ENCODE peak calls at places on chromosome 7, in ten cellular contexts. A is CD4-positive, alpha-beta T cell; L is RWPE2; I is activated CD8-positive, alpha-beta T cell treated with anti-CD3 and anti-CD28 coated beads for 36 hours; Q is mucosa of descending colon; K is GM23338; S is RWPE1; E is fibroblast of the aortic adventitia; X is transverse colon; N is stomach. J is an unnamed sample.

GRCh38 chr7:93279541-93279940 is 47.4 kb downstream of the VPS50 start:
- DNase-seq in A (no peak), L (no peak), I (no peak), Q (no peak), K (no peak), S (no peak), E (no peak), X (no peak), N (no peak), J (no peak)

GRCh38 chr7:16203065-16203464 is 218.3 kb downstream of the CRPPA start:
- DNase-seq in A (no peak), L (no peak), I (no peak), Q (peak), K (no peak), S (peak), E (no peak), X (peak), N (no peak), J (no peak)

GRCh38 chr7:94003446-94004023 is 620 bp downstream of the BET1 start:
- DNase-seq in A (no peak), L (no peak), I (peak), Q (peak), K (peak), S (peak), E (peak), X (no peak), N (no peak), J (no peak)

GRCh38 chr7:151436446-151437162 is 3.3 kb downstream of the CRYGN start:
- DNase-seq in A (no peak), L (no peak), I (no peak), Q (no peak), K (no peak), S (no peak), E (peak), X (no peak), N (no peak), J (no peak)

GRCh38 chr7:140506788-140507464 is 27.6 kb upstream of the MKRN1 start:
- DNase-seq in A (no peak), L (no peak), I (no peak), Q (no peak), K (peak), S (no peak), E (peak), X (peak), N (no peak), J (no peak)

GRCh38 chr7:41199136-41199535 is 503.8 kb downstream of the INHBA start:
- DNase-seq in A (no peak), L (no peak), I (no peak), Q (no peak), K (no peak), S (no peak), E (no peak), X (no peak), N (no peak), J (no peak)

GRCh38 chr7:73831656-73832579 is 1.1 kb downstream of the CLDN4 start:
- DNase-seq in A (no peak), L (peak), I (no peak), Q (peak), K (peak), S (peak), E (no peak), X (peak), N (peak), J (no peak)

GRCh38 chr7:142485617-142486226 is 227.9 kb upstream of the PRSS58 start:
- DNase-seq in A (no peak), L (no peak), I (peak), Q (no peak), K (peak), S (no peak), E (no peak), X (no peak), N (no peak), J (no peak)

GRCh38 chr7:42348627-42349026 is 111.6 kb upstream of the GLI3 start:
- DNase-seq in A (no peak), L (no peak), I (no peak), Q (no peak), K (no peak), S (no peak), E (no peak), X (no peak), N (no peak), J (no peak)

GRCh38 chr7:153276394-153276793 is 516.8 kb downstream of the ACTR3B start:
- DNase-seq in A (no peak), L (no peak), I (no peak), Q (no peak), K (peak), S (no peak), E (no peak), X (no peak), N (no peak), J (no peak)

GRCh38 chr7:39536926-39537325 is 29.3 kb upstream of the YAE1 start:
- DNase-seq in A (no peak), L (no peak), I (no peak), Q (no peak), K (no peak), S (no peak), E (peak), X (no peak), N (no peak), J (no peak)

GRCh38 chr7:128915271-128915819 is 4.8 kb upstream of the KCP start:
- DNase-seq in A (no peak), L (peak), I (no peak), Q (no peak), K (peak), S (no peak), E (no peak), X (no peak), N (no peak), J (no peak)

GRCh38 chr7:105399043-105399725 is 10.5 kb upstream of the SRPK2 start:
- DNase-seq in A (no peak), L (no peak), I (no peak), Q (no peak), K (peak), S (no peak), E (peak), X (no peak), N (no peak), J (no peak)

GRCh38 chr7:128166603-128167315 is 74.3 kb upstream of the LEP start:
- DNase-seq in A (no peak), L (no peak), I (peak), Q (no peak), K (peak), S (peak), E (no peak), X (no peak), N (no peak), J (no peak)

GRCh38 chr7:106050002-106050742 is 61.9 kb downstream of the SYPL1 start:
- DNase-seq in A (no peak), L (no peak), I (no peak), Q (no peak), K (no peak), S (peak), E (peak), X (no peak), N (no peak), J (no peak)

GRCh38 chr7:20241491-20242261 is 24.5 kb upstream of the MACC1 start:
- DNase-seq in A (no peak), L (no peak), I (no peak), Q (no peak), K (no peak), S (peak), E (peak), X (no peak), N (no peak), J (no peak)

GRCh38 chr7:74656421-74656910 is 1.1 kb upstream of the GTF2I start:
- DNase-seq in A (peak), L (no peak), I (peak), Q (peak), K (peak), S (no peak), E (peak), X (peak), N (peak), J (no peak)

GRCh38 chr7:106984034-106984433 is 60.5 kb upstream of the PRKAR2B start:
- DNase-seq in A (no peak), L (no peak), I (no peak), Q (no peak), K (no peak), S (no peak), E (no peak), X (no peak), N (no peak), J (no peak)

GRCh38 chr7:86328801-86329433 is 314.8 kb upstream of the GRM3 start:
- DNase-seq in A (no peak), L (no peak), I (no peak), Q (no peak), K (peak), S (no peak), E (no peak), X (no peak), N (no peak), J (no peak)

GRCh38 chr7:46011059-46011458 is 90.0 kb upstream of the IGFBP3 start:
- DNase-seq in A (no peak), L (no peak), I (no peak), Q (no peak), K (peak), S (no peak), E (no peak), X (no peak), N (no peak), J (no peak)
- TF ChIP-seq CTCF in A (no peak), L (no peak), I (no peak), Q (no peak), K (no peak), S (no peak), E (no peak), X (no peak), N (no peak), J (no peak)

DNA sequence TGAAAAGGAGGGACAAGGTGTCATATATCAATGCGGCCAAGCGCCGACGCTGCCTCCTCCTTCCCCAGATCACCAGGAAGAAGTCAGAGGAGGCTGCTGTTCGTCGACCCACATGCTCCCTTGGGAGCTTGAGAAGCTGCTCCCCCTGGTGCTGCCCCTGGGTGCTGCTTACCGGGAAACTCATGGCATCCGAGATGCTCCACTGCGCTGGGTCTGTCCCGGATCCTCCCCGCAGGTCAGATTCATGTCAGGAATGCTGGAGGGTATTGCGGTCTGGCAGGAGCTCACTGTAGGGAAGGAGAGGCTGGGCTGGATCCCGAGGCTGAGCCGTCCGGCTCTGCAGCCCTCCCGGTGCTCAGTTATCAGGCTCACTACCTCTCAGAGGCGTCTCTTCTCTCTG is 123.7 kb upstream of the FAM20C start:
- DNase-seq in A (no peak), L (no peak), I (no peak), Q (no peak), K (peak), S (no peak), E (no peak), X (no peak), N (no peak), J (no peak)
- TF ChIP-seq CTCF in A (no peak), L (no peak), I (no peak), Q (no peak), K (peak), S (no peak), E (no peak), X (no peak), N (no peak), J (no peak)

DNA sequence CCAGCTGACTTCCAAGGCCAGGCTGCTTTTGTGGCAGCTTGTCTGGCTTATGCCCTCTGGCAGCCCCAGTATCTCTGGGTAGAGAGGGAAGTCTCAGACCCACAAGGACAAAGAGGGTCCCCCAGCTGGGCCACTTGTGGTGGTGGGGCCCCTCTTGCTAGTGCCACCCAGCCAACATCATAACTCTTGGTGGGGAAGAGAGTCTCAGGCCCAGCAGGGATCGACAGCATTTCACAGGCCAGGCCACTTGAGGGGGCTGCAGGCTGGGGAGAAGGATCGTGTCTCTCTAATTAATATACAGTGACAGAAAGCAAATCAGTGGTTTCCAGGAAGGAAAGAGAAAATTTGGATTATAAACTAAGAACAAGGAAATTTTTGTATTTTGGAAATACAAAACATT is 76.0 kb downstream of the TYW1B start:
- DNase-seq in A (no peak), L (no peak), I (no peak), Q (no peak), K (peak), S (no peak), E (no peak), X (no peak), N (no peak), J (no peak)
- TF ChIP-seq CTCF in A (no peak), L (no peak), I (no peak), Q (no peak), K (peak), S (no peak), E (peak), X (no peak), N (no peak), J (no peak)

GRCh38 chr7:122310119-122311021 is 5.8 kb upstream of the FEZF1 start:
- DNase-seq in A (no peak), L (no peak), I (no peak), Q (no peak), K (peak), S (no peak), E (peak), X (no peak), N (no peak), J (no peak)
- TF ChIP-seq CTCF in A (no peak), L (no peak), I (no peak), Q (no peak), K (peak), S (no peak), E (no peak), X (no peak), N (no peak), J (no peak)

DNA sequence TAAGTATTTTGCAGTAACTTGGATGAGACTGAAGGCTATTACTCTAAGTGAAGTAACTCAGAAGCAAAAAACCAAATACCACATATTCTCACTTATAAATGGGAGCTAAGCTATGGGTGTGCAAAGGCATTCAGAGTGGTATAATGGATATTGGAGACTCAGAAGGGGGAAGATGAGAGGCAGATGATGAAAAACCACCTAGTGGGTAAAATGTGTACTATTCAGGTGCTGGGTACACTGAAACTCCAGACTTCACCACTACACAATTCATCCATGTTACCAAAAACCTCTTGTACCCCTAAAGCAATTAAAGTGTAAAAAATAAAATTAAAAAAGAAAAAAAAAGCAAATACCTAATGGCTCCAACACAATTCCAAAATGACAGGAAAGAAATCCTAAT is 351.7 kb downstream of the NXPH1 start:
- DNase-seq in A (no peak), L (no peak), I (no peak), Q (no peak), K (no peak), S (no peak), E (no peak), X (no peak), N (no peak), J (no peak)
- TF ChIP-seq CTCF in A (no peak), L (no peak), I (no peak), Q (no peak), K (peak), S (no peak), E (no peak), X (no peak), N (no peak), J (no peak)

DNA sequence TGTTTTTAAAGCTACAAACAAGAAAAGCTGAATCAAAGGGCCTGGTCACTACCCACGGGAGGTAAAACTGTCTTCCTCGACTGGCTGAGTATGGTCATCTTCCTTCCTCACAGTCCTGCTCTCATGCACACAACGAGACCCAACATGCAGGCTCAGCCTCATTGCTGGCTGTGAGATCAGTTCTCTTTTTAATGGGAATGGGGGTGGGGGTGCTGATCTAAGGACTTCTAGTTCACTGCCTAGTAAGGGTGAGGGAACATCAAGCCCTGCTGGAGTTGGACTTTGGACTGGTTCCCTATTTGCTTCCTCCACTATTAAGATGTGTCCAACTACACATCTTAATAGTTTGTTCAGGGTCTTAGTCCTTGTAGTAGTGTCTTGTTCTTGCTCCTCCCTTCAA is 48.2 kb downstream of the ABCB4 start:
- DNase-seq in A (no peak), L (no peak), I (no peak), Q (peak), K (no peak), S (no peak), E (no peak), X (no peak), N (no peak), J (no peak)
- TF ChIP-seq CTCF in A (no peak), L (no peak), I (no peak), Q (no peak), K (no peak), S (no peak), E (no peak), X (no peak), N (no peak), J (no peak)

GRCh38 chr7:51326646-51327286 is 10.2 kb upstream of the COBL start:
- DNase-seq in A (no peak), L (no peak), I (no peak), Q (no peak), K (peak), S (no peak), E (no peak), X (no peak), N (no peak), J (no peak)
- TF ChIP-seq CTCF in A (no peak), L (no peak), I (no peak), Q (no peak), K (no peak), S (no peak), E (no peak), X (no peak), N (no peak), J (no peak)

GRCh38 chr7:102390697-102391484 is 5.3 kb upstream of the PRKRIP1 start:
- DNase-seq in A (peak), L (peak), I (peak), Q (peak), K (peak), S (peak), E (peak), X (peak), N (peak), J (peak)
- TF ChIP-seq CTCF in A (peak), L (peak), I (peak), Q (peak), K (peak), S (peak), E (peak), X (peak), N (peak), J (peak)

J was measured in omental fat pad.